ENCODE peak calls at places on chromosomes 6 and 20, in four cellular contexts. I, U, O and F are unnamed samples.

GRCh38 chr6:29976588-29977424 is 34.5 kb downstream of the HLA-A start:
- DNase-seq in I (peak), O (peak), U (peak), F (peak)

GRCh38 chr20:21396045-21396893 is 1.1 kb downstream of the NKX2-4 start:
- DNase-seq in O (no peak), U (no peak), I (no peak), F (peak)

GRCh38 chr20:53294804-53295203 is 298.8 kb downstream of the ZNF217 start:
- DNase-seq in U (no peak), I (no peak), O (no peak), F (no peak)

GRCh38 chr6:105810105-105810921 is 275.8 kb upstream of the PRDM1 start:
- DNase-seq in O (peak), I (peak), U (no peak), F (no peak)

GRCh38 chr6:27139753-27140522 is 107.6 kb upstream of the PRSS16 start:
- DNase-seq in O (peak), U (no peak), I (peak), F (no peak)

GRCh38 chr6:36622901-36623546 is 28.9 kb downstream of the SRSF3 start:
- DNase-seq in O (no peak), I (no peak), U (no peak), F (no peak)

GRCh38 chr6:89385156-89385667 is 26.9 kb downstream of the RRAGD start:
- DNase-seq in U (peak), I (no peak), O (no peak), F (no peak)

GRCh38 chr6:106039836-106040592 is 46.1 kb upstream of the PRDM1 start:
- DNase-seq in I (no peak), U (no peak), O (no peak), F (no peak)

GRCh38 chr20:48284837-48285236 is 499.6 kb upstream of the SULF2 start:
- DNase-seq in I (no peak), O (no peak), U (no peak), F (no peak)

GRCh38 chr6:166411721-166412151 is 29.0 kb upstream of the MPC1 start:
- DNase-seq in O (no peak), I (no peak), U (no peak), F (peak)

GRCh38 chr20:40489886-40490285 is 199.2 kb downstream of the MAFB start:
- DNase-seq in I (no peak), O (no peak), U (no peak), F (no peak)

GRCh38 chr6:35903679-35904078 is 17.2 kb downstream of the SRPK1 start:
- DNase-seq in U (no peak), O (no peak), I (no peak), F (no peak)

GRCh38 chr6:106180208-106180607 is 94.1 kb downstream of the PRDM1 start:
- DNase-seq in U (no peak), O (no peak), I (no peak), F (no peak)

GRCh38 chr6:22042713-22043112 is 254.1 kb downstream of the PRL start:
- DNase-seq in U (no peak), I (no peak), O (no peak), F (no peak)

GRCh38 chr6:33926451-33926850 is 122.6 kb upstream of the MLN start:
- DNase-seq in O (peak), U (no peak), I (no peak), F (peak)

GRCh38 chr6:44100088-44100550 is 27.1 kb downstream of the MRPL14 start:
- DNase-seq in U (no peak), O (peak), I (peak), F (no peak)

GRCh38 chr6:31534521-31535040 is 5.8 kb downstream of the MCCD1 start:
- DNase-seq in O (no peak), U (no peak), I (no peak), F (no peak)

GRCh38 chr20:38186788-38187221 is 21.7 kb upstream of the TGM2 start:
- DNase-seq in O (no peak), U (no peak), I (no peak), F (no peak)

GRCh38 chr6:90893385-90893784 is 306.5 kb upstream of the MAP3K7 start:
- DNase-seq in I (peak), U (no peak), O (no peak), F (no peak)

GRCh38 chr20:8509809-8510208 is 377.7 kb downstream of the PLCB1 start:
- DNase-seq in U (no peak), I (no peak), O (no peak), F (no peak)

GRCh38 chr6:34237316-34237721 is 646 bp downstream of the HMGA1 start:
- DNase-seq in U (no peak), I (no peak), O (peak), F (no peak)

GRCh38 chr20:16846011-16846410 is 97.9 kb downstream of the OTOR start:
- DNase-seq in U (no peak), O (no peak), I (no peak), F (no peak)

GRCh38 chr20:35901678-35902544 is 52.4 kb downstream of the SCAND1 start:
- DNase-seq in I (no peak), O (peak), U (no peak), F (no peak)

GRCh38 chr6:2858678-2859324 is 17.1 kb upstream of the SERPINB1 start:
- DNase-seq in U (no peak), O (peak), I (no peak), F (no peak)

GRCh38 chr20:47196091-47197081 is 160.1 kb downstream of the ZMYND8 start:
- DNase-seq in U (peak), O (peak), I (peak), F (peak)

GRCh38 chr6:166955121-166955864 is 1.1 kb downstream of the RNASET2 start:
- DNase-seq in I (peak), U (no peak), O (peak), F (no peak)

GRCh38 chr20:35319206-35320197 is 27.3 kb upstream of the FAM83C start:
- DNase-seq in I (no peak), U (no peak), O (no peak), F (no peak)

GRCh38 chr20:14521016-14521415 is 183.6 kb upstream of the FLRT3 start:
- DNase-seq in O (no peak), U (no peak), I (peak), F (no peak)

GRCh38 chr6:166659581-166659980 is 32.5 kb upstream of the RPS6KA2 start:
- DNase-seq in U (no peak), I (no peak), O (no peak), F (no peak)

GRCh38 chr6:112332274-112332673 is 14.9 kb upstream of the RFPL4B start:
- DNase-seq in I (no peak), O (no peak), U (no peak), F (no peak)

GRCh38 chr6:16318953-16319720 is 80.8 kb downstream of the GMPR start:
- DNase-seq in U (no peak), I (no peak), O (no peak), F (no peak)

GRCh38 chr6:16321341-16321710 is 82.9 kb downstream of the GMPR start:
- DNase-seq in O (no peak), U (no peak), I (no peak), F (no peak)

GRCh38 chr6:16321826-16322225 is 83.4 kb downstream of the GMPR start:
- DNase-seq in U (no peak), O (no peak), I (no peak), F (no peak)

GRCh38 chr6:16319813-16320532 is 81.6 kb downstream of the GMPR start:
- DNase-seq in I (peak), O (peak), U (peak), F (no peak)

GRCh38 chr6:16320533-16321340 is 82.3 kb downstream of the GMPR start:
- DNase-seq in U (no peak), O (no peak), I (no peak), F (no peak)
- TF ChIP-seq POLR2AphosphoS5 in U (no peak), O (no peak), I (no peak), F (no peak)

DNA sequence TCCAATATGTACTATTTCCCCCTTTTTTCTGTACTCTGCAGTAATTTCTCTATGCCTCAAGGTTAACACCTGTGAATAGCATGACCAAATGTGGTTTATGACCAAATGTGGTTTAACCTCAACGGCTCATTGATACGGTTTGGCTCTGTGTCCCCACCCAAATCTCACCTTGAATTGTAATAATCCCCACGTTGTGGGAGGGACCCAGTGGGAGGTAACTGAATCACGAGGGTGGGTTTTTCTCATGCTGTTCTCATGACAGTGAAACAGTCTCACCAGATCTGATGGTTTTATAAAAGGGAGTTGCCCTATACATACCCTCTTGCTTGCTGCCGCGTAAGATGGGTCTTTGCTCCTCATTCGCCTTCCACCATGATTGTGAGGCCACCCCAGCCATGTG is 18.7 kb downstream of the DEK start:
- DNase-seq in I (no peak), U (no peak), O (no peak), F (no peak)
- TF ChIP-seq SPI1 in I (no peak), U (no peak), O (no peak), F (no peak)

GRCh38 chr6:131782764-131783163 is 25.1 kb upstream of the ENPP1 start:
- DNase-seq in U (no peak), O (no peak), I (no peak), F (no peak)
- TF ChIP-seq POLR2AphosphoS5 in U (no peak), O (no peak), I (no peak), F (no peak)

DNA sequence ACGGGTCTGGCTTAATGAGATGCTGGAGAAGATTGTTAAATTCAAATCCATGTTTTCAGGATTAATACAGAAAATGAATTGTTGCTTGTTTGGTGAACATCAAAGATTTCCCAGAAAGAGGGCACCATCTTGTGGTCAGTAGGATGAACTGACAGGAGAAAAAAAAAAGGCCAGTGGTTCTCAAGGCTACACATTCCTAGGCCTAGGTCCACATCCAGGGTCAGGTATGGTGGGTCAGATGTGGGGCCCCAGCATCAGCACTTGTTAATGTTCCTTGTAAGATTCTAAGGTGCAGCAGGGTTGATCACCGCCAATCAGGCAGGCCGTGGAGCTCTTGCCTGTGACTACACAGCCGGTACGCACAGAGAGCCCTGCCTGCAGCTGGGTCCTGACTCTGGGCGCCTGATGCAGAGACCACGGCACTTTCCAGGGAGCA is 34.0 kb upstream of the FOXO3 start:
- DNase-seq in O (peak), U (no peak), I (peak), F (no peak)
- TF ChIP-seq SPI1 in O (no peak), U (no peak), I (no peak), F (no peak)

GRCh38 chr6:136582702-136583471 is 32.7 kb upstream of the MAP7 start:
- DNase-seq in I (no peak), U (no peak), O (no peak), F (no peak)

GRCh38 chr6:136586295-136586694 is 36.1 kb upstream of the MAP7 start:
- DNase-seq in I (no peak), O (no peak), U (no peak), F (no peak)

GRCh38 chr6:136591617-136592016 is 41.4 kb upstream of the MAP7 start:
- DNase-seq in O (no peak), I (no peak), U (no peak), F (no peak)

GRCh38 chr6:136592930-136593673 is 42.9 kb upstream of the MAP7 start:
- DNase-seq in O (no peak), I (no peak), U (no peak), F (no peak)

GRCh38 chr6:136587527-136587926 is 37.3 kb upstream of the MAP7 start:
- DNase-seq in I (no peak), U (no peak), O (no peak), F (no peak)
- TF ChIP-seq POLR2AphosphoS5 in I (no peak), U (no peak), O (no peak), F (no peak)

GRCh38 chr6:79421707-79422484 is 115.3 kb downstream of the LCA5 start:
- DNase-seq in O (no peak), I (no peak), U (peak), F (no peak)

GRCh38 chr6:79413562-79414002 is 123.6 kb downstream of the LCA5 start:
- DNase-seq in U (no peak), I (no peak), O (no peak), F (no peak)

GRCh38 chr6:79420054-79420453 is 117.2 kb downstream of the LCA5 start:
- DNase-seq in I (no peak), U (no peak), O (no peak), F (no peak)

GRCh38 chr6:79421001-79421411 is 116.2 kb downstream of the LCA5 start:
- DNase-seq in O (no peak), I (no peak), U (no peak), F (no peak)

GRCh38 chr6:79416931-79417330 is 120.3 kb downstream of the LCA5 start:
- DNase-seq in I (no peak), O (no peak), U (no peak), F (no peak)
- TF ChIP-seq SPI1 in I (no peak), O (no peak), U (no peak), F (no peak)

DNA sequence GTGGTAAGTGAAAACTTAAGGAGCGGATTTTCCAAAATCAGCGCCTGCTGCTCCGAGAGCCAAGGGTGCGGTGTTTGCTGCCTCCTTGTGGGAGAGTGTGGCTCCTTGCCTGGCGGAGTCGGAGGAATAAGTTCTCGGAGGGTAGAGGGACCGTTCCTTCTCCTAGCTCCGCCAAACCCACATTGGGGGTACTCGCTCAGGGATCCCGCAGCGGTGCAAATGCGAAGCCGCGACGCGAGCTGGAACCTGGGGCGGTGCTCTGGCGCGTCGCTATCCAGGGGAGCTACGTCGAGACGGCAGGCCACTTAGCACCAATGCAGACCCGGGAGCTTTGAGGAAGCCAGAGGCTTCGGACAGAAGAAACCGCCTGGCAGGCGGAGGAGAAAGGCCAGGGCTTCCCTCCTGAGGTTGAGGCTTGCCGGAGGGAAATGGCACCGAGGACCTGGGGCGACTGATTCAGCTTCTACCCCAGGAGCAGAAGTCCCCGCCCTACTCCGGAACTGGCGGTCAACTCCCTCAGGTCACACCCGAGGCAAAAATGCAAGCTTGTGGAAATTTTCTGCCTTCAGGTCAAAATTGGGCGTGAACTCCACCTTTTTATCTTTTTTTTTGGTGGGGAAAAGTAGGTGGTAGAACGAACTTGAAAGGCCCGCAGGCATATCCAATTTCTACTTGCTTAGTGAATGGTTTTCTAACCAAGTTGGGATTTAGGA is 5.7 kb upstream of the DDX43 start:
- DNase-seq in I (peak), O (peak), U (no peak), F (peak)
- TF ChIP-seq POLR2AphosphoS5 in I (no peak), O (peak), U (no peak), F (no peak)